ENCODE peak calls at places on chromosomes 4 and X, in five cellular contexts. U is neuronal stem cell, W is IMR-90, E is mesenchymal stem cell, C is H9. I is an unnamed sample.

GRCh38 chrX:119004920-119005524 is 30.6 kb downstream of the LONRF3 start:
- DNase-seq in E (peak), U (peak), C (peak), W (peak), I (peak)

GRCh38 chrX:30618160-30618765 is 35.0 kb upstream of the GK start:
- DNase-seq in E (peak), C (peak), U (no peak), W (no peak), I (no peak)

GRCh38 chrX:107894038-107894437 is 68.4 kb downstream of the MID2 start:
- DNase-seq in C (no peak), U (peak), W (peak), E (peak), I (peak)

GRCh38 chrX:9166566-9166909 is 132.6 kb upstream of the FAM9B start:
- DNase-seq in E (no peak), C (no peak), W (no peak), U (no peak), I (no peak)

GRCh38 chrX:10156199-10157031 is at the start of gene CLCN4:
- DNase-seq in W (no peak), U (peak), E (peak), C (peak), I (peak)

GRCh38 chr4:86935499-86935832 is 655 bp downstream of the AFF1 start:
- DNase-seq in U (peak), E (no peak), C (no peak), W (no peak), I (no peak)

GRCh38 chr4:22476011-22476410 is 39.9 kb downstream of the ADGRA3 start:
- DNase-seq in E (no peak), U (no peak), W (no peak), C (no peak), I (no peak)

GRCh38 chrX:134634691-134635090 is 23.6 kb downstream of the PLAC1 start:
- DNase-seq in E (peak), C (no peak), W (peak), U (no peak), I (no peak)

GRCh38 chr4:48914311-48914710 is 7.7 kb upstream of the OCIAD2 start:
- DNase-seq in E (no peak), U (no peak), C (no peak), W (no peak), I (no peak)

GRCh38 chr4:123096038-123096437 is 173.6 kb upstream of the NUDT6 start:
- DNase-seq in C (no peak), W (no peak), E (peak), U (peak), I (peak)

GRCh38 chrX:39950035-39950688 is 147.6 kb downstream of the BCOR start:
- DNase-seq in E (peak), C (no peak), W (peak), U (no peak), I (no peak)

GRCh38 chrX:10617964-10618342 is 2.4 kb downstream of the MID1 start:
- DNase-seq in C (no peak), U (no peak), W (peak), E (no peak), I (no peak)

GRCh38 chrX:109872021-109872730 is 130.7 kb upstream of the TMEM164 start:
- DNase-seq in U (no peak), C (no peak), W (peak), E (peak), I (no peak)

GRCh38 chr4:52028970-52029369 is 8.8 kb upstream of the LRRC66 start:
- DNase-seq in C (no peak), U (no peak), E (peak), W (peak), I (no peak)

GRCh38 chr4:17662694-17663093 is 48.3 kb downstream of the MED28 start:
- DNase-seq in U (no peak), C (no peak), E (peak), W (peak), I (no peak)

GRCh38 chr4:153655928-153656327 is 28.2 kb upstream of the TLR2 start:
- DNase-seq in W (no peak), U (no peak), C (no peak), E (no peak), I (no peak)

GRCh38 chr4:40626183-40626990 is 3.3 kb downstream of the RBM47 start:
- DNase-seq in W (peak), C (no peak), E (peak), U (no peak), I (no peak)

GRCh38 chrX:123169247-123169901 is 14.7 kb upstream of the GRIA3 start:
- DNase-seq in C (no peak), U (no peak), E (no peak), W (no peak), I (no peak)

GRCh38 chr4:153084939-153085630 is 119.2 kb upstream of the TRIM2 start:
- DNase-seq in E (peak), C (peak), U (peak), W (peak), I (peak)

GRCh38 chr4:3516061-3516835 is 16.0 kb downstream of the LRPAP1 start:
- DNase-seq in W (no peak), U (no peak), C (no peak), E (no peak), I (no peak)

GRCh38 chr4:102826105-102826889 is 1.1 kb downstream of the UBE2D3 start:
- DNase-seq in E (no peak), U (no peak), W (no peak), C (no peak), I (no peak)

GRCh38 chr4:102829803-102830202 is 2.5 kb upstream of the UBE2D3 start:
- DNase-seq in C (no peak), W (no peak), U (no peak), E (no peak), I (no peak)

GRCh38 chr4:102828497-102828808 is 1.1 kb upstream of the UBE2D3 start:
- DNase-seq in C (no peak), U (no peak), W (peak), E (no peak), I (no peak)

GRCh38 chr4:102826890-102827673 is at the start of gene UBE2D3:
- DNase-seq in W (peak), E (peak), C (peak), U (peak), I (peak)

DNA sequence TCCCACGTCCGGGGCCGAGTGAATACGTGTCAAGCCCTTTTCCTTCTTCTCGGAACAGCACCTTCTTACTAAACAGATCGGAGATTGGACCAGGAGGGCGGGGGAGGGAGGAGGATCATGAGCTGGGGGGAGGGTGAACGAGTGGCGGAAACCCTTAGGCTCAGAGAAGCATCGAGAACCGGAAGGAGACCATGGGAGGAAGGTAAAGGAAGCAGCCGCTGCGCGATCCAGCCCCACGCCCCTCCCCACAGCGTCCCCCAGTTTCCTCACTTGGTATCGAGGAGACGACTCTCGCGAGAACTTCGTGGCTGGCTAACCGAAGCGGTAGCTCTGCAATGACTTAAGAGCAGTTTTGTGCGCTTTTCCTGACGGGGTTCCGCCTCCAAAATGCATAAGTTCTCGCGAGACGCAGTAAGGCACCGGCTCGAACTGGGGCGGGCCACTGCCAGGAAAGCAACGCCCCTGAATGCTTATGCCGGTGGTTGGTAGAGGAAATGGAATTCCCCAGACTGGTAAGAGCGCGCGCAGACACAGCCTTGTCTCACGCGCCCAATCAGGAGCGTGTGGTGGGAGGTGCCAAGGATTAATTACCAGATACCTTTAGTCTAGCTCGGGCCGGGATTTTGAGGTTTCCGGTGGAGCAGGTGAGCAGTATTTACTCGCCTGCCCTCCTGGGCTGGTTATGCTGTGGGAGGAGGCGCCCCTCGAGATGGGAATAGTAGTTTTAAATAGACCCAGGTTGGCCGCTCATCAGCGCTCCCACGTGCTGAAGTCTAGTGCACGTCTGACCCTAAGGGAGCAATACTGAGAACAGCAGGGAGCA is 534 bp upstream of the UBE2D3 start:
- DNase-seq in E (peak), W (peak), C (peak), U (peak), I (peak)
- H4K91ac ChIP-seq in E (peak), W (peak), C (peak), U (no peak), I (peak)

DNA sequence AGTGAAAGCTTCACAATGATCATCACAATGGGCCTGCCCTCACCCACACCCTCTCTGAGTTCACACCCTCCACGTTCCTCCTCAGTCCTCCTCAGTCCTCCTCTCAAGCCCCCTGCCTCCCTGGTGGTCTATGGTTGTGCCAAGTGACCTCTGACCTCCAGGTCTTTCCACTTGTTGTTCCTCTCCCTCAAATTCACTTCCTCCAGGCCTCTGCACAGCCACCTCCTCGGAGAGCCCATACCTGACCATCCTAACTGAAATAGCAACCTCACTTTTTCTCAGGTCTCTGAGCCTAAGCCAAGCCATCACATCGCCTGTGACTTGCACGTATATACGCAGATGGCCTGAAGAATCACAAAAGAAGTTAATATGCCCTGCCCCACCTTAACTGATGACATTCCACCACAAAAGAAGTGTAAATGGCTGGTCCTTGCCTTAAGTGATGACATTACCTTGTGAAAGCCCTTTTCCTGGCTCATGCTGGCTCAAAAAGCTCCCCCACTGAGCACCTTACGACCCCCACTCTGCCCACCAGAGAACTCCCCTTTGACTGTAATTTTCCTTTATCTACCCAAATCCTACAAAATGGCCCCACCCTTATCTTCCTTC is 293.4 kb upstream of the TENM3 start:
- DNase-seq in C (peak), E (no peak), W (no peak), U (no peak), I (no peak)
- H4K91ac ChIP-seq in C (peak), E (no peak), W (no peak), U (no peak), I (no peak)

DNA sequence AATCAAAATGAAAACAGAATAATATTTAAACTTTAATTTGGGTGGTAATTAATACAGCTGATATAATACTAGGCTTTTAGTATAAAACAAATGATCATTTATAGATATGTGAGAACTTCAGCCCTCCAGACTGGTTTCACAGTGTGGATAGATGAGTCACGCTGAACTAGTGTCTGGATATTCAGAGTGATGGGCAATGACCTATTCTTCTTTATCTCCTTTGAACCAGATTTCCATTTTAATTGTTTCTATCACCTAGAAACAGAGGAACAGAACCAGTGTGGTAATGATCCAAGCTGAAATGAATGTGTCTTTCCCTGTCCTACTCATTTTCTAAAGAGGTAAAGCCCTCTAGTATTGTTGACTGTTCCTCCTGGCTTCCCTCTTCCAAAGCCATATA is 155.2 kb upstream of the GK2 start:
- DNase-seq in E (no peak), C (no peak), W (no peak), U (no peak), I (no peak)
- H4K91ac ChIP-seq in E (no peak), C (no peak), W (no peak), U (no peak), I (no peak)

GRCh38 chrX:154396948-154397887 is 959 bp upstream of the RPL10 start:
- DNase-seq in U (no peak), W (peak), C (peak), E (peak), I (peak)

GRCh38 chrX:154397888-154398667 is at the start of gene RPL10:
- DNase-seq in E (peak), U (peak), W (peak), C (peak), I (peak)

GRCh38 chrX:154401045-154401799 is 3.0 kb downstream of the RPL10 start:
- DNase-seq in C (peak), U (no peak), W (peak), E (peak), I (peak)

GRCh38 chrX:154399527-154400368 is 1.6 kb downstream of the RPL10 start:
- DNase-seq in U (no peak), W (no peak), E (no peak), C (no peak), I (no peak)

GRCh38 chrX:154398668-154399526 is 720 bp downstream of the RPL10 start:
- DNase-seq in W (peak), U (no peak), C (peak), E (peak), I (peak)
- H4K91ac ChIP-seq in W (peak), U (no peak), C (no peak), E (peak), I (peak)

GRCh38 chr4:143390764-143391163 is 54.1 kb downstream of the GAB1 start:
- DNase-seq in W (no peak), E (no peak), C (no peak), U (no peak), I (no peak)

GRCh38 chr4:143389543-143390195 is 53.0 kb downstream of the GAB1 start:
- DNase-seq in W (peak), E (peak), U (no peak), C (no peak), I (no peak)

GRCh38 chr4:143391895-143392294 is 55.2 kb downstream of the GAB1 start:
- DNase-seq in W (peak), C (no peak), E (peak), U (no peak), I (peak)

GRCh38 chr4:143393195-143393594 is 56.5 kb downstream of the GAB1 start:
- DNase-seq in U (no peak), E (no peak), W (no peak), C (no peak), I (no peak)

GRCh38 chr4:143391261-143391660 is 54.6 kb downstream of the GAB1 start:
- DNase-seq in U (no peak), C (no peak), E (no peak), W (no peak), I (no peak)
- H4K91ac ChIP-seq in U (no peak), C (no peak), E (no peak), W (no peak), I (no peak)

GRCh38 chr4:1752284-1753041 is 31.1 kb downstream of the TACC3 start:
- DNase-seq in C (no peak), E (no peak), W (peak), U (no peak), I (no peak)
- H4K91ac ChIP-seq in C (no peak), E (no peak), W (no peak), U (no peak), I (no peak)

DNA sequence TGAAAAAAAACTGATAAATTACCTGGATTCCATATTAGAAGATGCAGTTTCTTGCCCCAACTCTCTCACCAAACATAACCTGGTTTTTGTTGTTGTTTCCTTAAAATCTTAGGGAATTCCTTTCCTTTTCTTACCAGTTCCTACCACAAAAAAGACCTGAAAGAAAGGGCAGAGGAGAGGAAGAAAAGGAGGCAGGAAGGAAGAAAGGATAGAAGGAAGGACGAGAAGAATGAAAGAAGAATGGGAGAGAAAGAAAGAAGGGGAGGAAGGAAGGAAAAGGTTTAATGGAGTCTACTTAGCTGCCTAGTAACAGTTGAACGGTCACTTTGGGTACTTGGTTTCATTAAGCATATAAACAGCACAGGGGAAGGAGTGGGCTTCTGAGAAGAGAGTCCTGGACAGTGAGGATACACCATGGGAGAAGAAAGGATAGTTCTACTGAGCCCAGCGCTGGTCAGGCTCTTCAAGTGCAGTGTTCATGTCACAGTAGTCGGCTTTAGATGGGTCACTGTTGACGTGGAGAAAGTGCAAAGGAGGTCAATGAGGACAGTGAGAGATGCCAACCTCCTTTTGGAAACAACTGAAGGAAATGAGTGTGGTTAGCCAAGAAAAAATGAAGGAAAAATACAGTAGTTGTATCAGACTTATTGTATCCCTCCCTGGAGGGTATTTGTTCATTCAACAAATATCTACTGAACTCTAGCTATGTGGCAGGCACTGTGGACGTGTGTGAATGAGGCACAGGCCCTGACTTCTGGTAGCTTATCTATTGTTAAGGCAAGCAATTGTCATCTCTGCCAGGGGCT is 1.1 kb upstream of the CHIC2 start:
- DNase-seq in C (no peak), W (no peak), U (no peak), E (peak), I (peak)
- H4K91ac ChIP-seq in C (no peak), W (peak), U (no peak), E (peak), I (peak)

GRCh38 chr4:5364406-5364805 is 313.1 kb downstream of the STK32B start:
- DNase-seq in C (no peak), E (no peak), U (no peak), W (no peak), I (no peak)

GRCh38 chr4:5368426-5368825 is 317.1 kb downstream of the STK32B start:
- DNase-seq in U (no peak), W (no peak), E (no peak), C (no peak), I (no peak)

GRCh38 chr4:5366421-5366820 is 315.1 kb downstream of the STK32B start:
- DNase-seq in E (peak), U (no peak), C (no peak), W (peak), I (no peak)

GRCh38 chr4:5365071-5366008 is 314.1 kb downstream of the STK32B start:
- DNase-seq in E (peak), W (peak), C (peak), U (peak), I (peak)

DNA sequence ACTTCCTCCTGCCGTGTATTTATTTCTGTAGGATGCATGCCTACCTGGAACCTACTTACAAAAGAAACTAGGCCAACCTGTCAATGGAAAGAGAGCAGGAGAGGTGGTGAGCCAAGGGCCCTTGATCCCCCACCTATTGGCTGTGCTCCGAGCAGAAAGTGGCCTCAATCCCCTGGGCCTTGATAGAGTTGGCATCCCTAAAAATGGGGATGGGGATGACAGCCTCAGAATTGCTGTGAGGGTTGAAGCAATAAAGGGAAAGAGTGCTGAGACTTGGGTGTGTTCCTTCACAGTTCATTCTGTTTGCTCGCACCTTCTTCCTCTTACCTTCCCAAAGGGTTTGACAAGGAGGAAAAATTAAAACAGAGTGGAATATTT is 314.7 kb downstream of the STK32B start:
- DNase-seq in W (no peak), U (no peak), E (no peak), C (no peak), I (no peak)
- H4K91ac ChIP-seq in W (peak), U (no peak), E (no peak), C (no peak), I (no peak)

I was measured in trophoblast cell.